ENCODE peak calls at places on chromosomes 3 and 15, in seven cellular contexts. S is AG09309, W is brain microvascular endothelial cell, G is HFF-Myc, Q is cardiac muscle cell, J is epithelial cell of esophagus, X is A673. Y is an unnamed sample.

GRCh38 chr3:65833761-65834505 is 204.8 kb downstream of the MAGI1 start:
- DNase-seq in S (peak), Q (peak), W (peak), G (no peak), X (peak), J (peak), Y (no peak)

GRCh38 chr3:89246326-89246725 is 138.9 kb downstream of the EPHA3 start:
- DNase-seq in W (no peak), Q (no peak), X (no peak), J (peak), G (no peak), S (no peak), Y (no peak)

GRCh38 chr3:69914395-69914794 is 85.1 kb upstream of the SAMMSON start:
- DNase-seq in X (no peak), S (no peak), W (no peak), Q (no peak), J (peak), G (no peak), Y (no peak)

GRCh38 chr3:76972624-76973296 is 67.1 kb upstream of the ROBO2 start:
- DNase-seq in G (no peak), W (no peak), J (no peak), X (no peak), Q (no peak), S (no peak), Y (no peak)

GRCh38 chr15:41848595-41848994 is 9.9 kb downstream of the PLA2G4B start:
- DNase-seq in J (no peak), S (no peak), Q (peak), X (no peak), G (no peak), W (no peak), Y (no peak)

GRCh38 chr15:63434567-63435219 is 53.0 kb upstream of the CA12 start:
- DNase-seq in Q (no peak), G (no peak), J (no peak), X (no peak), S (no peak), W (no peak), Y (no peak)

GRCh38 chr3:53166781-53167291 is 5.8 kb downstream of the PRKCD start:
- DNase-seq in Q (peak), G (peak), S (no peak), W (peak), J (no peak), X (no peak), Y (no peak)

GRCh38 chr15:80424381-80424780 is 20.2 kb downstream of the ARNT2 start:
- DNase-seq in G (no peak), S (no peak), W (no peak), Q (no peak), J (no peak), X (no peak), Y (no peak)

GRCh38 chr3:23952646-23953045 is 7.6 kb downstream of the NR1D2 start:
- DNase-seq in W (no peak), J (no peak), S (no peak), Q (peak), X (no peak), G (no peak), Y (no peak)

GRCh38 chr3:169759256-169759655 is 5.6 kb downstream of the TERC start:
- DNase-seq in S (no peak), G (peak), X (no peak), J (peak), Q (peak), W (peak), Y (no peak)

GRCh38 chr3:16482770-16483531 is 30.5 kb downstream of the RFTN1 start:
- DNase-seq in X (no peak), Q (no peak), W (no peak), J (no peak), S (no peak), G (no peak), Y (no peak)

GRCh38 chr3:2652416-2652815 is 457.8 kb downstream of the IL5RA start:
- DNase-seq in Q (no peak), S (no peak), J (no peak), X (no peak), W (no peak), G (no peak), Y (no peak)

GRCh38 chr3:194130211-194130610 is 5.7 kb upstream of the HES1 start:
- DNase-seq in J (no peak), S (no peak), W (no peak), X (no peak), Q (no peak), G (no peak), Y (no peak)

GRCh38 chr3:43298761-43299160 is 12.4 kb downstream of the SNRK start:
- DNase-seq in Q (no peak), S (no peak), G (no peak), W (no peak), J (no peak), X (no peak), Y (no peak)

GRCh38 chr3:159904911-159905310 is 83.7 kb upstream of the IL12A start:
- DNase-seq in G (no peak), W (no peak), S (no peak), J (no peak), Q (no peak), X (no peak), Y (no peak)

GRCh38 chr15:85388506-85388905 is 8.1 kb downstream of the AKAP13 start:
- DNase-seq in W (no peak), J (no peak), S (no peak), X (no peak), Q (no peak), G (no peak), Y (no peak)

GRCh38 chr15:88975891-88976290 is 62.7 kb upstream of the MFGE8 start:
- DNase-seq in S (no peak), J (no peak), W (no peak), X (no peak), Q (peak), G (no peak), Y (no peak)

GRCh38 chr15:81573098-81573746 is 199.2 kb upstream of the TMC3 start:
- DNase-seq in G (no peak), S (no peak), W (no peak), Q (no peak), J (no peak), X (no peak), Y (no peak)

GRCh38 chr3:59180006-59180405 is 130.2 kb upstream of the CFAP20DC start:
- DNase-seq in S (no peak), G (no peak), Q (no peak), J (no peak), W (no peak), X (no peak), Y (no peak)

GRCh38 chr3:161349529-161350278 is 21.6 kb downstream of the SPTSSB start:
- DNase-seq in J (peak), W (peak), S (peak), G (peak), Q (peak), X (peak), Y (peak)

GRCh38 chr15:84826369-84826823 is 9.2 kb downstream of the ALPK3 start:
- DNase-seq in X (peak), W (no peak), J (peak), Q (peak), S (no peak), G (no peak), Y (no peak)

GRCh38 chr15:48493763-48494225 is 151.7 kb downstream of the FBN1 start:
- DNase-seq in Q (no peak), X (no peak), G (no peak), J (no peak), S (no peak), W (no peak), Y (no peak)

GRCh38 chr3:32337501-32337900 is 54.2 kb upstream of the CMTM7 start:
- DNase-seq in W (no peak), J (no peak), S (no peak), G (no peak), Q (no peak), X (no peak), Y (no peak)

GRCh38 chr3:94522488-94522887 is 459.6 kb downstream of the NSUN3 start:
- DNase-seq in J (peak), Q (no peak), S (no peak), X (peak), G (no peak), W (no peak), Y (no peak)
- TF ChIP-seq CTCF in J (peak), Q (no peak), S (no peak), X (peak), G (no peak), W (peak), Y (no peak)

DNA sequence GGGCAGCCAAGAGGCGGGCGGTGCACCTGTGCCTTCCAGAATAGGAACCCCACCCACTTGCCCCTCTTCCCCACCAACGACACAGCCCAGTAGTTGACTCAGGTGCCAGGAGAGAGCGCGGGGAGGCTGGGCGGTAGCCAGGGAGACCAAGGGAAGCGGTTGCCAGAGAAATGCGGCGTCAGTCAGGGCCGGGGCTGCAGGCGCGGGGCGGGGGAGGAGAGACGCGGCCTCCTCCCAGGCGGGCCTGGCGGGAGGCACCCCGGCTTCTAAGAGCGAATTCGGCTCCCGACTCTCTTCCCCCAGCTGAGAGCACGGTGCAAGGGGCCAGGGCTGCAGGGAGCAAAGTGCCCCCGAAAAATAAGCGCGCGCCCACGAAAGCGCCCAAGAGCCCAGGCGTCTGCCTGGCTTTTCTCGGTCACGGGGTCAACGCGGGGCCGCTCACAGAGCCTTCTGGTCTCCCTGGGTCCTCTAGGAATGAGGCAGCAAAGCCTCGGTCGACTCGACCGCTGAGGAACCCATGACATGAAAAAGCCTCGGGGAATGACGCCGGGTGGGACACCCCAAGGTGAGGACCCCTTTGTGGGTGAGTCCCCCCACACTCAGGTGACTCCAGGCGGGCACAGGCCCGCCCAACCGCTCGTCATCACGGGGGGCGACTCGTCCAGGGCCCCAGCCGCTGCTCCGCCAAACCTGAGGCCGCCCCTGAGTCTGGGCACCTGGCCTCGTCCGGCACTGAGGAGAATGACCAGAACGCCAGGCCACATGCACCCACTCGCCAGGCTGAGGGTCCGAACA is 716 bp downstream of the CPEB1 start:
- DNase-seq in J (no peak), G (no peak), W (no peak), X (no peak), S (no peak), Q (no peak), Y (no peak)
- H3K4me3 ChIP-seq in J (no peak), G (no peak), W (no peak), X (no peak), S (peak), Q (no peak), Y (no peak)

GRCh38 chr3:50299929-50300680 is 900 bp upstream of the HYAL3 start:
- DNase-seq in G (no peak), W (no peak), J (peak), S (no peak), Q (peak), X (no peak), Y (no peak)

GRCh38 chr3:50300681-50301254 is 1.6 kb upstream of the HYAL3 start:
- DNase-seq in X (no peak), J (no peak), S (no peak), G (no peak), Q (no peak), W (no peak), Y (no peak)

GRCh38 chr3:50304601-50305000 is 1.2 kb upstream of the HYAL1 start:
- DNase-seq in X (no peak), W (no peak), G (no peak), Q (no peak), J (peak), S (no peak), Y (no peak)

GRCh38 chr3:50302095-50303037 is 1.0 kb downstream of the HYAL1 start:
- DNase-seq in J (no peak), S (no peak), Q (no peak), X (no peak), W (no peak), G (no peak), Y (no peak)

GRCh38 chr3:50303038-50303815 is at the start of gene HYAL1:
- DNase-seq in S (no peak), G (no peak), J (peak), W (no peak), X (no peak), Q (peak), Y (no peak)
- TF ChIP-seq CTCF in S (no peak), G (peak), J (peak), W (peak), X (no peak), Q (peak), Y (no peak)

GRCh38 chr15:74957301-74958035 is 896 bp upstream of the RPP25 start:
- DNase-seq in G (no peak), S (no peak), Q (peak), X (peak), W (no peak), J (no peak), Y (no peak)

GRCh38 chr15:74958908-74959642 is 2.5 kb upstream of the RPP25 start:
- DNase-seq in Q (no peak), S (no peak), X (peak), G (no peak), J (no peak), W (no peak), Y (no peak)

GRCh38 chr15:74959643-74959939 is 3.0 kb upstream of the RPP25 start:
- DNase-seq in Q (no peak), W (no peak), J (no peak), S (no peak), X (no peak), G (no peak), Y (no peak)

GRCh38 chr15:74956648-74957300 is at the start of gene RPP25:
- DNase-seq in Q (peak), X (peak), J (peak), G (no peak), S (no peak), W (peak), Y (no peak)

GRCh38 chr15:74958320-74958907 is 1.8 kb upstream of the RPP25 start:
- DNase-seq in S (no peak), X (peak), J (peak), Q (peak), W (no peak), G (no peak), Y (no peak)
- H3K4me3 ChIP-seq in S (peak), X (peak), J (peak), Q (peak), W (peak), G (peak), Y (peak)

DNA sequence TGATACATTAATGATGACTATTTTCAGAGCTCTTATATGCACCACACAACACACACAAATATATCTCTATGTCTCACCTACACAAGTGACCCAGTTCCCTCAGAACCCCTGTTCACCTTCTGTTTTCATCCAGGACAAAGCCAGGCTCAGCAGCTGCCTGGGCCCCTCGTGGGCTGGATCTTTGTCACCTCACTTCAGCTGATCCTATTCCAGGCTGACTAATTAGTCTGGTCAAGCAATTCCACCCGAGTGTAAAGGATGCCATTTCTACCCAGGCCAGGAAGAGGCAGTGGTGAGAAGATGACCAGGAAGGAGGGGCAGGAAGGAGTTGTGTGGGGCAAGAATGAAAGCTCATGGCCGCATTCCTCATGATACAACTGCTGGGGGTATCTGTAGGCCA is 62.3 kb downstream of the DHX30 start:
- DNase-seq in Q (peak), S (no peak), X (no peak), W (no peak), J (no peak), G (no peak), Y (no peak)
- TF ChIP-seq CTCF in Q (peak), S (no peak), X (no peak), W (peak), J (no peak), G (no peak), Y (no peak)

GRCh38 chr3:98326494-98326893 is 27.2 kb upstream of the OR5K4 start:
- DNase-seq in W (no peak), J (no peak), G (no peak), X (no peak), S (no peak), Q (no peak), Y (no peak)
- H3K4me3 ChIP-seq in W (no peak), J (no peak), G (no peak), X (no peak), S (no peak), Q (no peak), Y (no peak)

GRCh38 chr3:13498354-13499060 is 18.4 kb downstream of the HDAC11 start:
- DNase-seq in X (no peak), S (no peak), J (no peak), W (no peak), G (no peak), Q (no peak), Y (no peak)

GRCh38 chr3:13501527-13501926 is 21.4 kb downstream of the HDAC11 start:
- DNase-seq in Q (no peak), G (no peak), S (no peak), X (no peak), W (no peak), J (no peak), Y (no peak)

GRCh38 chr3:13501056-13501455 is 20.9 kb downstream of the HDAC11 start:
- DNase-seq in X (no peak), Q (no peak), J (peak), W (no peak), S (no peak), G (no peak), Y (no peak)

GRCh38 chr3:13501958-13502790 is 22.1 kb downstream of the HDAC11 start:
- DNase-seq in W (no peak), J (no peak), X (no peak), Q (no peak), S (no peak), G (no peak), Y (no peak)

GRCh38 chr3:13500133-13500885 is 20.2 kb downstream of the HDAC11 start:
- DNase-seq in X (no peak), G (no peak), W (peak), S (no peak), J (no peak), Q (peak), Y (no peak)
- TF ChIP-seq CTCF in X (peak), G (peak), W (peak), S (peak), J (peak), Q (peak), Y (peak)

DNA sequence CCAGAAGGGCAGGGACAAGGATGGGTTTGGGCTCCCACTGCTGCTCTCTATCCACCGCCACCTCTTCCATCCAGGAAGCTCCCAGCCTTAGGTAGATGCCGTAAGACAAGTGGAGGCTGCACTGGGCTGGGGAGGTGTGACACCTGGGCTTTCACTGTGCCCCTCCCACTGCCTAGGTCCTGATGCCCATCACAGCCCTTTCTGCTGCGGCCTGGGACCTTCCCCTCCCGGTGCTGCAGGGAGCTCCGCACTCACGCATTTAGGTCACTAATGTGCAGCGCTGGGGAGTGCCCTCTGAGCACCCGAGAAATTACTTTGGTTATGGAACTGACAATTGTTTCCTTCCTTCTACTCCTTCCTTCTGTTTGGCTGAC is 850 bp downstream of the LTF start:
- DNase-seq in J (no peak), W (no peak), S (no peak), G (no peak), X (no peak), Q (no peak), Y (no peak)
- H3K4me3 ChIP-seq in J (no peak), W (no peak), S (no peak), G (no peak), X (no peak), Q (no peak), Y (no peak)

GRCh38 chr15:33730815-33731214 is 237.5 kb upstream of the CHRM5 start:
- DNase-seq in X (no peak), S (no peak), Q (no peak), G (no peak), J (no peak), W (no peak), Y (no peak)

GRCh38 chr15:33724321-33725036 is 243.8 kb upstream of the CHRM5 start:
- DNase-seq in Q (no peak), W (no peak), J (no peak), X (no peak), S (no peak), G (no peak), Y (no peak)

GRCh38 chr15:33735143-33735542 is 233.2 kb upstream of the CHRM5 start:
- DNase-seq in W (no peak), J (no peak), X (no peak), Q (no peak), G (no peak), S (no peak), Y (no peak)

DNA sequence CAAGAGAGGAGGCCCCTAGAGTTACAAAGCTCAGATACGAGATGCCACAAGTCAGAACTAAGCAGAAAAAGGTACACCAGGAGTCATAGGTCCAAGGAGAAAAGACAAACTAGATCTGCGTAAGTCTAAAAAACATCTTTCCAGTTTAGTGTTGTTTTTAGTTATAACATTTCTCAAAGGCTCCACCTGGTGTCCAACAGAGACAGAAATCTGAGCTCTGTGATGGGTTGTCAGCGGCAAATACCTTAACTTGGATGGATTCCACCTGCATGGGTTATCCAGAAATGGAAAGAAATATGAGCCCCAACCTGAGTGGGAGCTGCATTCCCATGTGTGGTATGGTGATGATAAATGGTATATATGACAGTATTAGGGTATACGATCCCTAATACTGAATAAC is 238.6 kb upstream of the CHRM5 start:
- DNase-seq in G (no peak), S (no peak), X (no peak), W (no peak), Q (peak), J (peak), Y (no peak)
- TF ChIP-seq CTCF in G (peak), S (peak), X (peak), W (peak), Q (no peak), J (peak), Y (no peak)

DNA sequence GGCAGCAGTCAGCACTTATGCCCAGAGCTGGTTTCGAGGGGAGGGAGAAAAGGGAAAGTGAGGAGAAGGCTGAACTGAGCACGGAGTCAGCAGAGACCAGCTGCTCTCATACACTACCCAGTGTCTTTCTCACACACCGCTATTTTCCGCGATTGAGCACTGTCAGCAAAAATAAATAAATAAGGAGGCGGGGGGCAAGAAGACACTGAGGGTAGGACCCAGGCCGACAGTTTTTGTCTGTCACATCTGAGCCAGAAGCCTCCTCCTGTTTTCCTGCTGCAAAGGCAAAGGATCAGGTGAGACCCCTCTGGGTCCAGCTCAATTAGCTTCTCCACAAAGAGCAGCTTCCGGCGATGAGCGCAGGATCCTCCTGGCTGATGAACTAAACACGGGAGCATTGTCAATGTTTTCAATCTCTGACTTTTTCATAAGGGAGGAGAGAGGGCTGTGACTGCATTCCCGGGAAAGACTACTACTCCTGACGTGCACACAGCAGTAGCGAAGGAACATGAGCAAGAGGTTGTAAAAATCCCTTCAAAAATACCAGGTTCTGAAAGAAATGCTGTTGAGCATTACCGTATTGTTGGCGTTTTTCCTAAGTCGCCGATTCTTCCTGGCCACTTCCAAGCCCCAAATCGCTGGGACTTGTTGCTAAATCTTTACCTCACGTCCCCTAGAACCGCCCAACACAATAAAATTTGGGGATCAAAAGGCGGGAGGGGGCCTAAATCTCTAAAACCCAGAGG is 1.2 kb downstream of the FRMD5 start:
- DNase-seq in S (no peak), G (no peak), X (peak), J (peak), Q (peak), W (peak), Y (no peak)
- H3K4me3 ChIP-seq in S (peak), G (peak), X (peak), J (peak), Q (peak), W (peak), Y (peak)